ENCODE peak calls at places on chromosome 13, in five cellular contexts. C, V, R, P and E are unnamed samples.

GRCh38 chr13:30526612-30527217 is 61.0 kb upstream of the HMGB1 start:
- DNase-seq in P (no peak), V (no peak), C (no peak), R (no peak), E (no peak)

GRCh38 chr13:95505265-95505664 is 47.3 kb upstream of the CLDN10 start:
- DNase-seq in R (no peak), C (no peak), V (no peak), P (no peak), E (no peak)

GRCh38 chr13:32141462-32141861 is 109.9 kb downstream of the FRY start:
- DNase-seq in R (no peak), C (no peak), V (no peak), P (no peak), E (no peak)

GRCh38 chr13:28478127-28478526 is 16.8 kb downstream of the FLT1 start:
- DNase-seq in C (peak), V (no peak), P (no peak), R (no peak), E (no peak)

GRCh38 chr13:79662882-79663281 is 181.9 kb downstream of the NDFIP2 start:
- DNase-seq in P (no peak), R (peak), C (no peak), V (no peak), E (no peak)

GRCh38 chr13:80084086-80084676 is 256.7 kb downstream of the SPRY2 start:
- DNase-seq in R (peak), P (no peak), V (peak), C (peak), E (peak)

GRCh38 chr13:100983111-100983510 is 308.5 kb upstream of the TMTC4 start:
- DNase-seq in V (no peak), P (no peak), C (no peak), R (no peak), E (no peak)

GRCh38 chr13:27211771-27212364 is 39.5 kb upstream of the RPL21 start:
- DNase-seq in C (no peak), R (no peak), V (no peak), P (no peak), E (no peak)

GRCh38 chr13:112715715-112716460 is 26.1 kb downstream of the ATP11A start:
- DNase-seq in C (no peak), V (no peak), P (no peak), R (no peak), E (peak)